ENCODE peak calls at places on chromosomes 12 and 14, in seven cellular contexts. One of them, this sample, is unnamed.

GRCh38 chr12:82225871-82226270 is 132.3 kb downstream of the CCDC59 start:
- DNase-seq in tibial artery: no peak
- DNase-seq in GM23338: no peak
- DNase-seq in stimulated activated CD8-positive, alpha-beta memory T cell treated with anti-CD3 and anti-CD28 coated beads, Interleukin-7, amount 100 ng/mL, for 1 hour: no peak
- DNase-seq in astrocyte of the spinal cord: no peak
- DNase-seq in neuronal stem cell: no peak
- DNase-seq in ELR: no peak
- DNase-seq in this sample: no peak

GRCh38 chr14:22641851-22642250 is 2.3 kb downstream of the OR6J1 start:
- DNase-seq in stimulated activated CD8-positive, alpha-beta memory T cell treated with anti-CD3 and anti-CD28 coated beads, Interleukin-7, amount 100 ng/mL, for 1 hour: no peak
- DNase-seq in GM23338: no peak
- DNase-seq in astrocyte of the spinal cord: no peak
- DNase-seq in tibial artery: no peak
- DNase-seq in ELR: peak
- DNase-seq in neuronal stem cell: no peak
- DNase-seq in this sample: no peak

GRCh38 chr12:120110550-120111501 is 5.7 kb downstream of the RAB35 start:
- DNase-seq in GM23338: peak
- DNase-seq in ELR: no peak
- DNase-seq in tibial artery: peak
- DNase-seq in stimulated activated CD8-positive, alpha-beta memory T cell treated with anti-CD3 and anti-CD28 coated beads, Interleukin-7, amount 100 ng/mL, for 1 hour: peak
- DNase-seq in astrocyte of the spinal cord: no peak
- DNase-seq in neuronal stem cell: no peak
- DNase-seq in this sample: peak

GRCh38 chr14:103332143-103332919 is 1.7 kb upstream of the EIF5 start:
- DNase-seq in stimulated activated CD8-positive, alpha-beta memory T cell treated with anti-CD3 and anti-CD28 coated beads, Interleukin-7, amount 100 ng/mL, for 1 hour: no peak
- DNase-seq in ELR: no peak
- DNase-seq in GM23338: no peak
- DNase-seq in tibial artery: no peak
- DNase-seq in neuronal stem cell: no peak
- DNase-seq in astrocyte of the spinal cord: no peak
- DNase-seq in this sample: no peak

GRCh38 chr14:70816525-70816924 is 7.2 kb upstream of the MAP3K9 start:
- DNase-seq in GM23338: peak
- DNase-seq in tibial artery: no peak
- DNase-seq in stimulated activated CD8-positive, alpha-beta memory T cell treated with anti-CD3 and anti-CD28 coated beads, Interleukin-7, amount 100 ng/mL, for 1 hour: no peak
- DNase-seq in neuronal stem cell: peak
- DNase-seq in ELR: no peak
- DNase-seq in astrocyte of the spinal cord: no peak
- DNase-seq in this sample: no peak

GRCh38 chr12:106586803-106587684 is 4.2 kb downstream of the RFX4 start:
- DNase-seq in neuronal stem cell: peak
- DNase-seq in GM23338: peak
- DNase-seq in astrocyte of the spinal cord: no peak
- DNase-seq in tibial artery: no peak
- DNase-seq in ELR: peak
- DNase-seq in stimulated activated CD8-positive, alpha-beta memory T cell treated with anti-CD3 and anti-CD28 coated beads, Interleukin-7, amount 100 ng/mL, for 1 hour: no peak
- DNase-seq in this sample: no peak

GRCh38 chr12:91105807-91106206 is 5.5 kb downstream of the LUM start:
- DNase-seq in tibial artery: no peak
- DNase-seq in neuronal stem cell: no peak
- DNase-seq in GM23338: no peak
- DNase-seq in stimulated activated CD8-positive, alpha-beta memory T cell treated with anti-CD3 and anti-CD28 coated beads, Interleukin-7, amount 100 ng/mL, for 1 hour: no peak
- DNase-seq in astrocyte of the spinal cord: no peak
- DNase-seq in ELR: no peak
- DNase-seq in this sample: no peak

GRCh38 chr14:22407033-22407432 is 182.0 kb downstream of the DAD1 start:
- DNase-seq in neuronal stem cell: no peak
- DNase-seq in ELR: no peak
- DNase-seq in tibial artery: peak
- DNase-seq in astrocyte of the spinal cord: no peak
- DNase-seq in GM23338: no peak
- DNase-seq in stimulated activated CD8-positive, alpha-beta memory T cell treated with anti-CD3 and anti-CD28 coated beads, Interleukin-7, amount 100 ng/mL, for 1 hour: no peak
- DNase-seq in this sample: no peak

GRCh38 chr14:52840916-52841315 is 49.5 kb upstream of the GNPNAT1 start:
- DNase-seq in astrocyte of the spinal cord: peak
- DNase-seq in ELR: peak
- DNase-seq in stimulated activated CD8-positive, alpha-beta memory T cell treated with anti-CD3 and anti-CD28 coated beads, Interleukin-7, amount 100 ng/mL, for 1 hour: no peak
- DNase-seq in GM23338: no peak
- DNase-seq in tibial artery: peak
- DNase-seq in neuronal stem cell: no peak
- DNase-seq in this sample: no peak

GRCh38 chr12:110252716-110253115 is 28.3 kb upstream of the ATP2A2 start:
- DNase-seq in astrocyte of the spinal cord: no peak
- DNase-seq in tibial artery: no peak
- DNase-seq in GM23338: no peak
- DNase-seq in ELR: no peak
- DNase-seq in neuronal stem cell: no peak
- DNase-seq in stimulated activated CD8-positive, alpha-beta memory T cell treated with anti-CD3 and anti-CD28 coated beads, Interleukin-7, amount 100 ng/mL, for 1 hour: no peak
- DNase-seq in this sample: no peak

GRCh38 chr14:93085916-93086315 is 29.8 kb downstream of the ITPK1 start:
- DNase-seq in GM23338: peak
- DNase-seq in ELR: peak
- DNase-seq in tibial artery: no peak
- DNase-seq in astrocyte of the spinal cord: no peak
- DNase-seq in neuronal stem cell: peak
- DNase-seq in stimulated activated CD8-positive, alpha-beta memory T cell treated with anti-CD3 and anti-CD28 coated beads, Interleukin-7, amount 100 ng/mL, for 1 hour: no peak
- DNase-seq in this sample: no peak

GRCh38 chr12:56420411-56420810 is 28.8 kb downstream of the TIMELESS start:
- DNase-seq in tibial artery: no peak
- DNase-seq in ELR: no peak
- DNase-seq in neuronal stem cell: no peak
- DNase-seq in stimulated activated CD8-positive, alpha-beta memory T cell treated with anti-CD3 and anti-CD28 coated beads, Interleukin-7, amount 100 ng/mL, for 1 hour: no peak
- DNase-seq in astrocyte of the spinal cord: no peak
- DNase-seq in GM23338: no peak
- DNase-seq in this sample: no peak

GRCh38 chr12:118126119-118126757 is 9.7 kb upstream of the PEBP1 start:
- DNase-seq in tibial artery: no peak
- DNase-seq in ELR: no peak
- DNase-seq in stimulated activated CD8-positive, alpha-beta memory T cell treated with anti-CD3 and anti-CD28 coated beads, Interleukin-7, amount 100 ng/mL, for 1 hour: no peak
- DNase-seq in GM23338: no peak
- DNase-seq in astrocyte of the spinal cord: no peak
- DNase-seq in neuronal stem cell: no peak
- DNase-seq in this sample: no peak

GRCh38 chr12:47377414-47378221 is 297.9 kb upstream of the AMIGO2 start:
- DNase-seq in ELR: peak
- DNase-seq in GM23338: no peak
- DNase-seq in stimulated activated CD8-positive, alpha-beta memory T cell treated with anti-CD3 and anti-CD28 coated beads, Interleukin-7, amount 100 ng/mL, for 1 hour: no peak
- DNase-seq in astrocyte of the spinal cord: peak
- DNase-seq in tibial artery: peak
- DNase-seq in neuronal stem cell: no peak
- DNase-seq in this sample: no peak

GRCh38 chr14:63770187-63770807 is 42.4 kb upstream of the SGPP1 start:
- DNase-seq in ELR: peak
- DNase-seq in tibial artery: peak
- DNase-seq in neuronal stem cell: no peak
- DNase-seq in GM23338: peak
- DNase-seq in stimulated activated CD8-positive, alpha-beta memory T cell treated with anti-CD3 and anti-CD28 coated beads, Interleukin-7, amount 100 ng/mL, for 1 hour: no peak
- DNase-seq in astrocyte of the spinal cord: peak
- DNase-seq in this sample: no peak

GRCh38 chr12:7439579-7440505 is 4.1 kb downstream of the CD163L1 start:
- DNase-seq in GM23338: peak
- DNase-seq in stimulated activated CD8-positive, alpha-beta memory T cell treated with anti-CD3 and anti-CD28 coated beads, Interleukin-7, amount 100 ng/mL, for 1 hour: no peak
- DNase-seq in astrocyte of the spinal cord: peak
- DNase-seq in ELR: no peak
- DNase-seq in tibial artery: no peak
- DNase-seq in neuronal stem cell: peak
- DNase-seq in this sample: no peak

GRCh38 chr14:38948171-38948570 is 154.9 kb downstream of the SEC23A start:
- DNase-seq in stimulated activated CD8-positive, alpha-beta memory T cell treated with anti-CD3 and anti-CD28 coated beads, Interleukin-7, amount 100 ng/mL, for 1 hour: no peak
- DNase-seq in neuronal stem cell: no peak
- DNase-seq in tibial artery: no peak
- DNase-seq in GM23338: no peak
- DNase-seq in ELR: peak
- DNase-seq in astrocyte of the spinal cord: peak
- DNase-seq in this sample: no peak

GRCh38 chr12:40921563-40922163 is 229.4 kb downstream of the CNTN1 start:
- DNase-seq in GM23338: peak
- DNase-seq in astrocyte of the spinal cord: peak
- DNase-seq in tibial artery: no peak
- DNase-seq in ELR: peak
- DNase-seq in neuronal stem cell: no peak
- DNase-seq in stimulated activated CD8-positive, alpha-beta memory T cell treated with anti-CD3 and anti-CD28 coated beads, Interleukin-7, amount 100 ng/mL, for 1 hour: no peak
- DNase-seq in this sample: no peak

GRCh38 chr12:64951944-64952343 is 127.5 kb downstream of the TBC1D30 start:
- DNase-seq in neuronal stem cell: no peak
- DNase-seq in astrocyte of the spinal cord: no peak
- DNase-seq in GM23338: no peak
- DNase-seq in ELR: no peak
- DNase-seq in stimulated activated CD8-positive, alpha-beta memory T cell treated with anti-CD3 and anti-CD28 coated beads, Interleukin-7, amount 100 ng/mL, for 1 hour: no peak
- DNase-seq in tibial artery: no peak
- DNase-seq in this sample: no peak

GRCh38 chr12:132600048-132601032 is 10.0 kb downstream of the LRCOL1 start:
- DNase-seq in stimulated activated CD8-positive, alpha-beta memory T cell treated with anti-CD3 and anti-CD28 coated beads, Interleukin-7, amount 100 ng/mL, for 1 hour: no peak
- DNase-seq in ELR: peak
- DNase-seq in neuronal stem cell: no peak
- DNase-seq in astrocyte of the spinal cord: peak
- DNase-seq in GM23338: peak
- DNase-seq in tibial artery: peak
- DNase-seq in this sample: no peak

GRCh38 chr12:93094988-93095737 is 166.1 kb upstream of the EEA1 start:
- DNase-seq in astrocyte of the spinal cord: no peak
- DNase-seq in GM23338: no peak
- DNase-seq in neuronal stem cell: no peak
- DNase-seq in tibial artery: no peak
- DNase-seq in stimulated activated CD8-positive, alpha-beta memory T cell treated with anti-CD3 and anti-CD28 coated beads, Interleukin-7, amount 100 ng/mL, for 1 hour: no peak
- DNase-seq in ELR: peak
- DNase-seq in this sample: no peak

GRCh38 chr12:59403259-59403932 is 192.4 kb upstream of the SLC16A7 start:
- DNase-seq in stimulated activated CD8-positive, alpha-beta memory T cell treated with anti-CD3 and anti-CD28 coated beads, Interleukin-7, amount 100 ng/mL, for 1 hour: no peak
- DNase-seq in ELR: peak
- DNase-seq in GM23338: peak
- DNase-seq in neuronal stem cell: peak
- DNase-seq in astrocyte of the spinal cord: peak
- DNase-seq in tibial artery: peak
- DNase-seq in this sample: no peak

GRCh38 chr12:15733136-15733535 is 56.1 kb downstream of the EPS8 start:
- DNase-seq in astrocyte of the spinal cord: no peak
- DNase-seq in stimulated activated CD8-positive, alpha-beta memory T cell treated with anti-CD3 and anti-CD28 coated beads, Interleukin-7, amount 100 ng/mL, for 1 hour: no peak
- DNase-seq in GM23338: no peak
- DNase-seq in tibial artery: no peak
- DNase-seq in neuronal stem cell: no peak
- DNase-seq in ELR: no peak
- DNase-seq in this sample: no peak

GRCh38 chr12:107759410-107759809 is 1.5 kb downstream of the PRDM4 start:
- DNase-seq in stimulated activated CD8-positive, alpha-beta memory T cell treated with anti-CD3 and anti-CD28 coated beads, Interleukin-7, amount 100 ng/mL, for 1 hour: no peak
- DNase-seq in tibial artery: no peak
- DNase-seq in GM23338: no peak
- DNase-seq in ELR: peak
- DNase-seq in neuronal stem cell: no peak
- DNase-seq in astrocyte of the spinal cord: peak
- DNase-seq in this sample: no peak

GRCh38 chr14:82488473-82488872 is 954.8 kb upstream of the SEL1L start:
- DNase-seq in neuronal stem cell: no peak
- DNase-seq in astrocyte of the spinal cord: no peak
- DNase-seq in stimulated activated CD8-positive, alpha-beta memory T cell treated with anti-CD3 and anti-CD28 coated beads, Interleukin-7, amount 100 ng/mL, for 1 hour: no peak
- DNase-seq in ELR: no peak
- DNase-seq in GM23338: no peak
- DNase-seq in tibial artery: no peak
- DNase-seq in this sample: no peak

GRCh38 chr14:101128478-101129450 is 225.2 kb upstream of the RTL1 start:
- DNase-seq in astrocyte of the spinal cord: no peak
- DNase-seq in tibial artery: peak
- DNase-seq in ELR: no peak
- DNase-seq in GM23338: no peak
- DNase-seq in stimulated activated CD8-positive, alpha-beta memory T cell treated with anti-CD3 and anti-CD28 coated beads, Interleukin-7, amount 100 ng/mL, for 1 hour: no peak
- DNase-seq in neuronal stem cell: no peak
- DNase-seq in this sample: no peak

GRCh38 chr12:94761559-94761958 is 111.2 kb upstream of the TMCC3 start:
- DNase-seq in tibial artery: no peak
- DNase-seq in ELR: peak
- DNase-seq in stimulated activated CD8-positive, alpha-beta memory T cell treated with anti-CD3 and anti-CD28 coated beads, Interleukin-7, amount 100 ng/mL, for 1 hour: no peak
- DNase-seq in GM23338: no peak
- DNase-seq in neuronal stem cell: no peak
- DNase-seq in astrocyte of the spinal cord: peak
- DNase-seq in this sample: no peak

GRCh38 chr14:81252278-81252677 is 31.5 kb upstream of the GTF2A1 start:
- DNase-seq in stimulated activated CD8-positive, alpha-beta memory T cell treated with anti-CD3 and anti-CD28 coated beads, Interleukin-7, amount 100 ng/mL, for 1 hour: no peak
- DNase-seq in neuronal stem cell: no peak
- DNase-seq in ELR: no peak
- DNase-seq in GM23338: peak
- DNase-seq in astrocyte of the spinal cord: no peak
- DNase-seq in tibial artery: no peak
- DNase-seq in this sample: no peak

GRCh38 chr12:42631507-42631906 is 42.0 kb upstream of the PRICKLE1 start:
- DNase-seq in astrocyte of the spinal cord: peak
- DNase-seq in stimulated activated CD8-positive, alpha-beta memory T cell treated with anti-CD3 and anti-CD28 coated beads, Interleukin-7, amount 100 ng/mL, for 1 hour: no peak
- DNase-seq in neuronal stem cell: no peak
- DNase-seq in ELR: no peak
- DNase-seq in tibial artery: no peak
- DNase-seq in GM23338: no peak
- DNase-seq in this sample: no peak

GRCh38 chr12:65205886-65206285 is 36.5 kb downstream of the LEMD3 start:
- DNase-seq in GM23338: no peak
- DNase-seq in stimulated activated CD8-positive, alpha-beta memory T cell treated with anti-CD3 and anti-CD28 coated beads, Interleukin-7, amount 100 ng/mL, for 1 hour: no peak
- DNase-seq in neuronal stem cell: no peak
- DNase-seq in astrocyte of the spinal cord: no peak
- DNase-seq in tibial artery: no peak
- DNase-seq in ELR: no peak
- DNase-seq in this sample: no peak

GRCh38 chr12:89140580-89141236 is 211.6 kb downstream of the DUSP6 start:
- DNase-seq in stimulated activated CD8-positive, alpha-beta memory T cell treated with anti-CD3 and anti-CD28 coated beads, Interleukin-7, amount 100 ng/mL, for 1 hour: no peak
- DNase-seq in GM23338: no peak
- DNase-seq in ELR: no peak
- DNase-seq in tibial artery: no peak
- DNase-seq in astrocyte of the spinal cord: peak
- DNase-seq in neuronal stem cell: no peak
- DNase-seq in this sample: no peak

GRCh38 chr12:11580125-11580751 is 69.2 kb upstream of the ETV6 start:
- DNase-seq in ELR: peak
- DNase-seq in neuronal stem cell: no peak
- DNase-seq in tibial artery: peak
- DNase-seq in astrocyte of the spinal cord: peak
- DNase-seq in GM23338: no peak
- DNase-seq in stimulated activated CD8-positive, alpha-beta memory T cell treated with anti-CD3 and anti-CD28 coated beads, Interleukin-7, amount 100 ng/mL, for 1 hour: no peak
- DNase-seq in this sample: no peak

GRCh38 chr14:73785336-73785833 is 66.2 kb upstream of the PTGR2 start:
- DNase-seq in GM23338: peak
- DNase-seq in astrocyte of the spinal cord: peak
- DNase-seq in ELR: peak
- DNase-seq in stimulated activated CD8-positive, alpha-beta memory T cell treated with anti-CD3 and anti-CD28 coated beads, Interleukin-7, amount 100 ng/mL, for 1 hour: no peak
- DNase-seq in neuronal stem cell: peak
- DNase-seq in tibial artery: no peak
- DNase-seq in this sample: no peak

GRCh38 chr14:76644875-76645518 is 116.3 kb upstream of the VASH1 start:
- DNase-seq in tibial artery: no peak
- DNase-seq in GM23338: peak
- DNase-seq in ELR: peak
- DNase-seq in astrocyte of the spinal cord: peak
- DNase-seq in neuronal stem cell: peak
- DNase-seq in stimulated activated CD8-positive, alpha-beta memory T cell treated with anti-CD3 and anti-CD28 coated beads, Interleukin-7, amount 100 ng/mL, for 1 hour: no peak
- DNase-seq in this sample: no peak

GRCh38 chr12:96502477-96502876 is 13.1 kb downstream of the CFAP54 start:
- DNase-seq in ELR: peak
- DNase-seq in tibial artery: no peak
- DNase-seq in stimulated activated CD8-positive, alpha-beta memory T cell treated with anti-CD3 and anti-CD28 coated beads, Interleukin-7, amount 100 ng/mL, for 1 hour: no peak
- DNase-seq in GM23338: peak
- DNase-seq in neuronal stem cell: no peak
- DNase-seq in astrocyte of the spinal cord: no peak
- DNase-seq in this sample: no peak

GRCh38 chr12:83664650-83665049 is 977.9 kb downstream of the TMTC2 start:
- DNase-seq in ELR: no peak
- DNase-seq in stimulated activated CD8-positive, alpha-beta memory T cell treated with anti-CD3 and anti-CD28 coated beads, Interleukin-7, amount 100 ng/mL, for 1 hour: no peak
- DNase-seq in astrocyte of the spinal cord: no peak
- DNase-seq in tibial artery: no peak
- DNase-seq in neuronal stem cell: no peak
- DNase-seq in GM23338: no peak
- DNase-seq in this sample: no peak

GRCh38 chr12:48454675-48455074 is 17.7 kb upstream of the ANP32D start:
- DNase-seq in tibial artery: no peak
- DNase-seq in GM23338: peak
- DNase-seq in neuronal stem cell: no peak
- DNase-seq in astrocyte of the spinal cord: peak
- DNase-seq in stimulated activated CD8-positive, alpha-beta memory T cell treated with anti-CD3 and anti-CD28 coated beads, Interleukin-7, amount 100 ng/mL, for 1 hour: no peak
- DNase-seq in ELR: peak
- DNase-seq in this sample: no peak

This sample was measured in activated gamma-delta T cell.